ENCODE peak calls at places on chromosomes 16 and 17, in seven cellular contexts. M, N, D, X, V, K and L are unnamed samples.
A peak's percentile ranks its signal among the peaks of the same experiment; 100 is the strongest.

GRCh38 chr17:30570191-30570590 is 93.0 kb downstream of the GOSR1 start:
- DNase-seq in M (no peak), N (no peak), D (no peak), X (no peak), V (no peak), K (no peak), L (no peak)

GRCh38 chr17:37844977-37845293 is 79.3 kb upstream of the TBC1D3K start:
- DNase-seq in M (no peak), N (no peak), D (no peak), X (no peak), V (no peak), K (no peak), L (no peak)

GRCh38 chr16:51665599-51665998 is 514.5 kb upstream of the SALL1 start:
- DNase-seq in M (no peak), N (no peak), D (no peak), X (no peak), V (no peak), K (no peak), L (no peak)

GRCh38 chr17:40118093-40118492 is 3.7 kb upstream of the MSL1 start:
- DNase-seq in M (no peak), N (no peak), D (no peak), X (no peak), V (no peak), K (no peak), L (no peak)

GRCh38 chr17:72609501-72609900 is 483.0 kb downstream of the SLC39A11 start:
- DNase-seq in M (peak; percentile 86), N (no peak), D (no peak), X (no peak), V (no peak), K (no peak), L (no peak)

GRCh38 chr17:45022655-45023339 is 28.6 kb downstream of the DCAKD start:
- DNase-seq in M (no peak), N (peak; percentile 45), D (no peak), X (no peak), V (no peak), K (no peak), L (no peak)

GRCh38 chr16:85965125-85965524 is 66.2 kb downstream of the IRF8 start:
- DNase-seq in M (no peak), N (no peak), D (no peak), X (no peak), V (no peak), K (no peak), L (no peak)

GRCh38 chr17:50831430-50832064 is 3.8 kb upstream of the WFIKKN2 start:
- DNase-seq in M (no peak), N (no peak), D (no peak), X (peak; percentile 72), V (no peak), K (no peak), L (no peak)

GRCh38 chr17:5893741-5894140 is 176.4 kb upstream of the WSCD1 start:
- DNase-seq in M (no peak), N (no peak), D (no peak), X (no peak), V (no peak), K (no peak), L (no peak)

GRCh38 chr16:79380990-79381389 is 219.5 kb downstream of the MAF start:
- DNase-seq in M (no peak), N (no peak), D (no peak), X (no peak), V (no peak), K (peak; percentile 54), L (no peak)

GRCh38 chr17:36671144-36671543 is 69.8 kb downstream of the MRM1 start:
- DNase-seq in M (no peak), N (no peak), D (no peak), X (no peak), V (no peak), K (no peak), L (no peak)

GRCh38 chr16:474420-475122 is 49.1 kb downstream of the RAB11FIP3 start:
- DNase-seq in M (no peak), N (no peak), D (no peak), X (no peak), V (peak; percentile 87), K (no peak), L (no peak)

GRCh38 chr16:75029854-75030253 is 31.0 kb downstream of the ZNRF1 start:
- DNase-seq in M (no peak), N (no peak), D (no peak), X (no peak), V (peak; percentile 13), K (no peak), L (peak; percentile 95)

GRCh38 chr16:4315185-4316102 is at the start of gene GLIS2:
- DNase-seq in M (peak; percentile 28), N (no peak), D (no peak), X (peak; percentile 91), V (no peak), K (peak; percentile 94), L (peak; percentile 85)

GRCh38 chr17:8210761-8211458 is 535 bp upstream of the AURKB start:
- DNase-seq in M (no peak), N (no peak), D (no peak), X (no peak), V (peak; percentile 91), K (no peak), L (no peak)

GRCh38 chr17:78256705-78257559 is 25.5 kb downstream of the TMEM235 start:
- DNase-seq in M (no peak), N (no peak), D (no peak), X (peak; percentile 42), V (no peak), K (peak; percentile 78), L (no peak)

GRCh38 chr17:78255029-78255656 is 23.7 kb downstream of the TMEM235 start:
- DNase-seq in M (no peak), N (no peak), D (no peak), X (no peak), V (no peak), K (no peak), L (no peak)

GRCh38 chr17:78255953-78256704 is 24.7 kb downstream of the TMEM235 start:
- DNase-seq in M (no peak), N (no peak), D (no peak), X (no peak), V (no peak), K (no peak), L (no peak)

GRCh38 chr17:78257810-78258322 is 26.4 kb downstream of the TMEM235 start:
- DNase-seq in M (no peak), N (no peak), D (no peak), X (no peak), V (no peak), K (peak; percentile 63), L (no peak)

DNA sequence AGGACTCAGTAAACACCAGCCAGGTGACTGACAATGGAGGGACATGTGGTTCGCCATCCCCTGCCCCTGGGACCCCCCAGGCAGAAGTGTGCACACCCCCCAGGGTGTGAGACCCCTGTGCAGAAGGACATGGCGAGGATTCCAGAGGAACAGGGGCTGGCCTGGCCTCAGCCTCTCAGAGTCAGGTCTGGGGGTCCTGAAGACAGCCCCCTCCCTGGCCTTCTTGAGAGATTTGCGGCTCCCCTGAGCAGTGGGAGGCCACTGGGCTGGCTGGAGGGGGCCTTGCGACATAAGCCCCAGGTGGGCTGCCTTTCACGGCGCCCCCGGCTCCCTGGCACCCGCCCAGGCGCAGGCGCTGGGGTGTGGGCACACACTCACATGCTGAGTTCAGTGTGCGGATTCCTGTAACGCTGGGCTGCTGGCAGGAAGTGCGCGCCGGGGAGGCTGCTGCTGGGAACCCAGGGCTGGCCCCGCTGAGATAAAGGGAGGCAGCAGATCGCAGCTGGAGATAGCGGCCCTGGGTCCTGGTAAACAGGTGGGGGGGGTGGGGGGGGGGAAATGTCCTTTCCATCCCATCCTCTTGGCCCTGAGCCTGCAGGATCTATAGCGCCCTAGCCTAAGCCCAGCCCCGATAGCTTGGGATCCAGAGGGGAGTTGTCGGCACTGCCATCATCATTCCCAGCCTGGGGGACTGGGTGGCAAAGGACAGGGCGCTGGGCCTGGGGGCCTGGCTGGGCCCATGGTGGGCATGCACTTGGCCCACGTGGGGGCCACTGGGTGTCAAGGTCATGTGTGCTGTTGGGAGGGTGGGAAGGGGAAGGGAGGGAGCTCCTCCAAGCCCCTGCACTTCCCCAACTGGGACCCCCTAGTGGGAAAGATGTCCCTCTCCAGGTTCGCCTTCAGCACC is 27.1 kb downstream of the TMEM235 start:
- DNase-seq in M (no peak), N (no peak), D (no peak), X (peak; percentile 89), V (peak; percentile 36), K (peak; percentile 96), L (no peak)
- TF ChIP-seq JUND in M (no peak), N (no peak), D (no peak), X (peak; percentile 53), V (no peak), K (no peak), L (no peak)

DNA sequence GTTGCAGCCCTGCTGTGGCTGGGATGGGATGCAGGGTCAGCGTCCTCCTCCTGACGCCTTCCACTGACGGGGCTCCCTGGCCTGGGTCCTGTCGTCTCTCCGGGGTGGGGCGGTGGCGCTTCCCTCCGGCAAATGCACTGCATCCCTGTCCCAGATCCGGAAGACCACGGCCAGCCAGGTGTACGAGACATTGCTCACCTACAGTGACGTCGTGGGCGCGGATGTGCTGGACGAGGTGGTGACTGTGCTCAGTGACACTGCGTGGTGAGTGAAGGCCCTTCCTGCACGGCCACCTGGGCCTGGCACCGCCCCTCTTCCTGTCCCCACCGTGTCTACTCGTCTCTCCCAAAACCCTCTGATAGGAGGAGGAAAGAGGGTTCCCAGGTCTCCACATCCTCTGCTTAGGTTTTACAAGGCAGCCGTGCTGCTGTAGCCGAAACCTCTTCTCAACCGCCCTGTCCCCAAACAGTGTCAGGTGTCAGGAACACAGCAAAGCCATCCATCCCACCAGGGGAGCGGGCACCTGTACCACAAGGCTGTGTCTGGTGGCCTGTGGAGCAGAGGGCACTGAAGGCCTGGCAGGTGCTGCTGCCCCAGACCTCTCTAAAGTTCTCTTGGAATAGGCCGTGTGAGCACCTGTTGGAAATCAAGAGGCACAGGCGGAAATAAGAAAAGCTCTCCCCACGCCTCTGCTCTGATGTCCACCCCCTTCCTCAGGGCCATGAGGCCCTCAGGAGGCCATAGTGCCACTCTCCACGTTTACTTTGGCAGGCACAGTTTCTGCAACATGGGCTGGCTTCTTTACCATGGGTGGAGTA is 99.6 kb upstream of the ZNF750 start:
- DNase-seq in M (no peak), N (no peak), D (no peak), X (no peak), V (no peak), K (no peak), L (no peak)
- TF ChIP-seq JUND in M (no peak), N (no peak), D (no peak), X (no peak), V (no peak), K (no peak), L (no peak)

GRCh38 chr16:86971251-86971650 is 345.9 kb downstream of the C16orf95 start:
- DNase-seq in M (no peak), N (no peak), D (no peak), X (no peak), V (no peak), K (no peak), L (no peak)
- TF ChIP-seq JUND in M (no peak), N (no peak), D (no peak), X (no peak), V (no peak), K (no peak), L (no peak)

GRCh38 chr16:27441998-27442397 is 40.0 kb downstream of the IL21R start:
- DNase-seq in M (no peak), N (no peak), D (no peak), X (no peak), V (no peak), K (no peak), L (no peak)
- TF ChIP-seq JUND in M (no peak), N (no peak), D (no peak), X (no peak), V (no peak), K (no peak), L (no peak)